ENCODE peak calls at places on chromosomes 4 and X, in seven cellular contexts. Y is fibroblast of lung; V is Peyer's patch; E is CD8-positive, alpha-beta T cell; O is mesendoderm; Q is GM23248; B is psoas muscle. P is an unnamed sample. For H3K4me1, the result is how much of the 10 kb centered on the place peaks cover.

GRCh38 chr4:23966720-23967119 is 76.9 kb upstream of the PPARGC1A start:
- DNase-seq in B (no peak), O (peak), E (no peak), Y (no peak), V (no peak), Q (no peak), P (no peak)

GRCh38 chr4:53489279-53489889 is 101.9 kb downstream of the LNX1 start:
- DNase-seq in E (no peak), V (no peak), Y (peak), B (no peak), Q (peak), O (no peak), P (no peak)

GRCh38 chr4:32429151-32429550 is 1709.0 kb downstream of the PCDH7 start:
- DNase-seq in V (no peak), B (no peak), E (no peak), O (no peak), Q (no peak), Y (peak), P (no peak)

GRCh38 chr4:46388860-46389259 is 1.1 kb downstream of the GABRA2 start:
- DNase-seq in B (no peak), E (no peak), Q (no peak), O (no peak), V (no peak), Y (no peak), P (no peak)

GRCh38 chr4:76690091-76690905 is 207.6 kb downstream of the SOWAHB start:
- DNase-seq in Q (peak), V (no peak), E (no peak), B (no peak), O (peak), Y (no peak), P (no peak)

GRCh38 chr4:150964754-150965153 is 50.3 kb downstream of the LRBA start:
- DNase-seq in O (no peak), Y (no peak), V (no peak), B (no peak), Q (no peak), E (no peak), P (no peak)

GRCh38 chr4:142846729-142847606 is 867 bp upstream of the INPP4B start:
- DNase-seq in V (peak), Y (peak), B (peak), Q (peak), O (peak), E (peak), P (peak)

GRCh38 chr4:186900232-186900900 is 176.7 kb upstream of the FAT1 start:
- DNase-seq in O (no peak), B (no peak), E (no peak), Y (peak), Q (peak), V (no peak), P (no peak)

GRCh38 chr4:123168812-123169211 is 227.8 kb upstream of the SPRY1 start:
- DNase-seq in Q (no peak), E (no peak), O (peak), B (no peak), Y (peak), V (no peak), P (no peak)

GRCh38 chrX:12956704-12957541 is 18.0 kb upstream of the TMSB4X start:
- DNase-seq in E (peak), O (peak), Y (peak), V (peak), B (no peak), Q (peak), P (no peak)

GRCh38 chrX:12955882-12956703 is 18.8 kb upstream of the TMSB4X start:
- DNase-seq in O (peak), Q (peak), E (peak), V (peak), B (peak), Y (peak), P (peak)

GRCh38 chrX:12954981-12955380 is 19.9 kb upstream of the TMSB4X start:
- DNase-seq in B (no peak), Y (no peak), Q (no peak), V (no peak), E (no peak), O (no peak), P (no peak)

GRCh38 chrX:12953420-12953819 is 21.5 kb upstream of the TMSB4X start:
- DNase-seq in O (no peak), V (no peak), E (no peak), B (no peak), Y (no peak), Q (no peak), P (no peak)

DNA sequence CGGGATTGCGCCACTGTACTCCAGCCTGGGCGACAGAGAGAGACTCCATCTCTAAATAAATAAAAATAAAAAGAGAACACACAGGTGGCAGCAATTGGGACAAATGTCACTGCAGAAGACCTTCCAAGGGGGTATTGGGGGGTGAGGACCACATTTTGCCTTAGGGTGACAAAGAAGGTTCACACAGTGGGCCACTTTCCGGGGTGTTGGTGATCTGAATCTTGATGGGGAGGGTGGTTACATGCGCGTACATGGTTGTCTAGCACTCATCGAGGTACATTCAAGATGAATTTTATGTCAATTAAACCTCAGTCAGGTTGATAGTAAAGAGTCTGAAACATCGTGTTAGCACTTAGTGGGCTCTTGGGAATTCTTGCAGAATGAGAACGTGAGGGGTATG is 20.5 kb upstream of the TMSB4X start:
- DNase-seq in O (no peak), Y (no peak), Q (no peak), B (no peak), V (no peak), E (no peak), P (no peak)
- H3K4me1 ChIP-seq in O (under half), Y (under half), Q (under half), B (under half), V (under half), E (half or more), P (under half)

GRCh38 chr4:40189997-40190396 is 6.8 kb upstream of the RHOH start:
- DNase-seq in B (no peak), Y (no peak), Q (no peak), V (no peak), E (no peak), O (no peak), P (no peak)
- H3K4me1 ChIP-seq in B (under half), Y (under half), Q (under half), V (under half), E (under half), O (under half), P (under half)

GRCh38 chr4:118917582-118917981 is 28.9 kb downstream of the SYNPO2 start:
- DNase-seq in B (no peak), E (no peak), O (no peak), Q (peak), Y (peak), V (no peak), P (no peak)

GRCh38 chr4:118920247-118920646 is 31.6 kb downstream of the SYNPO2 start:
- DNase-seq in O (no peak), Y (peak), E (no peak), V (no peak), Q (no peak), B (no peak), P (peak)

GRCh38 chr4:118921736-118922135 is 33.1 kb downstream of the SYNPO2 start:
- DNase-seq in V (no peak), O (no peak), Y (peak), B (no peak), Q (no peak), E (no peak), P (no peak)

GRCh38 chr4:118915468-118915867 is 26.8 kb downstream of the SYNPO2 start:
- DNase-seq in O (no peak), Q (no peak), V (no peak), Y (no peak), B (no peak), E (no peak), P (no peak)

DNA sequence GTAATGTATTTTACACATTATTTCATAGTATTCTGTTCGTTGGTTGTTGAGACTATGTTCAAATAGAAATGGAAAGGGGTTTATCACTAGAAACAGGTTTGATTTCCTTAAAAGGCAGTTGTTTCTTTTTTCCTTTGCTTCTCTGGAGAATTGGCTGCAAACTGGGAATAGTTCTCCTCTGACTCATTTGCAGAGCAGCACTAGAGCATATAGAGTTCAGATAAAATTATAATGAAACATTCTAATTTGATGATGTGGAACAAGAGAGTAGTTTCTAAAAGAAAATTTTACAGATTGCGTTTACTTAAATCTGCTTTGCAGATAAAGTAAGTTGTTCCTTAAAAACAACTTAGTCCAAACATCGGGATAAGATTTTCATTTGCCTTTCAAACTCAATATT is 29.7 kb downstream of the SYNPO2 start:
- DNase-seq in V (no peak), B (no peak), Y (peak), E (no peak), Q (peak), O (peak), P (no peak)
- H3K4me1 ChIP-seq in V (under half), B (under half), Y (under half), E (under half), Q (under half), O (under half), P (under half)

GRCh38 chr4:163595590-163595989 is 101.1 kb downstream of the TMA16 start:
- DNase-seq in B (no peak), E (no peak), O (no peak), Q (no peak), V (no peak), Y (no peak), P (no peak)
- H3K4me1 ChIP-seq in B (under half), E (under half), O (under half), Q (under half), V (under half), Y (under half), P (under half)